ENCODE peak calls at places on chromosomes 5 and 9, in four cellular contexts. One of them, this sample, is unnamed.

GRCh38 chr5:55997742-55998351 is 3.1 kb upstream of the IL6ST start:
- DNase-seq in WERI-Rb-1: no peak
- DNase-seq in A673: no peak
- DNase-seq in dorsolateral prefrontal cortex: no peak
- DNase-seq in this sample: no peak

GRCh38 chr5:179906294-179906794 is 1.4 kb downstream of the TBC1D9B start:
- DNase-seq in dorsolateral prefrontal cortex: no peak
- DNase-seq in A673: no peak
- DNase-seq in WERI-Rb-1: no peak
- DNase-seq in this sample: no peak

GRCh38 chr9:135888766-135889394 is 18.5 kb downstream of the CAMSAP1 start:
- DNase-seq in dorsolateral prefrontal cortex: no peak
- DNase-seq in WERI-Rb-1: no peak
- DNase-seq in A673: no peak
- DNase-seq in this sample: no peak

GRCh38 chr5:33981408-33982171 is 2.9 kb downstream of the SLC45A2 start:
- DNase-seq in dorsolateral prefrontal cortex: no peak
- DNase-seq in A673: no peak
- DNase-seq in WERI-Rb-1: no peak
- DNase-seq in this sample: no peak

GRCh38 chr5:172102913-172103629 is 85.0 kb downstream of the STK10 start:
- DNase-seq in dorsolateral prefrontal cortex: no peak
- DNase-seq in A673: peak
- DNase-seq in WERI-Rb-1: peak
- DNase-seq in this sample: no peak

GRCh38 chr5:78504726-78505431 is 143.7 kb downstream of the LHFPL2 start:
- DNase-seq in dorsolateral prefrontal cortex: peak
- DNase-seq in WERI-Rb-1: no peak
- DNase-seq in A673: peak
- DNase-seq in this sample: peak

GRCh38 chr9:106799146-106799545 is 63.8 kb upstream of the ZNF462 start:
- DNase-seq in WERI-Rb-1: no peak
- DNase-seq in A673: peak
- DNase-seq in dorsolateral prefrontal cortex: no peak
- DNase-seq in this sample: no peak

GRCh38 chr5:9350301-9350797 is 195.5 kb downstream of the SEMA5A start:
- DNase-seq in WERI-Rb-1: no peak
- DNase-seq in dorsolateral prefrontal cortex: no peak
- DNase-seq in A673: no peak
- DNase-seq in this sample: no peak

GRCh38 chr5:33588654-33589372 is 148.0 kb downstream of the TARS1 start:
- DNase-seq in dorsolateral prefrontal cortex: no peak
- DNase-seq in WERI-Rb-1: peak
- DNase-seq in A673: peak
- DNase-seq in this sample: no peak

GRCh38 chr9:107312651-107313050 is 29.6 kb downstream of the RAD23B start:
- DNase-seq in dorsolateral prefrontal cortex: no peak
- DNase-seq in WERI-Rb-1: peak
- DNase-seq in A673: no peak
- DNase-seq in this sample: no peak

GRCh38 chr9:123174887-123175518 is 93.4 kb downstream of the STRBP start:
- DNase-seq in A673: no peak
- DNase-seq in dorsolateral prefrontal cortex: no peak
- DNase-seq in WERI-Rb-1: no peak
- DNase-seq in this sample: no peak

GRCh38 chr9:130537346-130538050 is 41.9 kb upstream of the FUBP3 start:
- DNase-seq in A673: no peak
- DNase-seq in WERI-Rb-1: no peak
- DNase-seq in dorsolateral prefrontal cortex: no peak
- DNase-seq in this sample: no peak

GRCh38 chr5:169753795-169754194 is 116.7 kb downstream of the DOCK2 start:
- DNase-seq in A673: no peak
- DNase-seq in WERI-Rb-1: no peak
- DNase-seq in dorsolateral prefrontal cortex: no peak
- DNase-seq in this sample: no peak

GRCh38 chr9:126806336-126806735 is 1.5 kb downstream of the ZBTB43 start:
- DNase-seq in A673: no peak
- DNase-seq in WERI-Rb-1: no peak
- DNase-seq in dorsolateral prefrontal cortex: no peak
- DNase-seq in this sample: no peak

GRCh38 chr5:171628344-171628743 is 157.3 kb upstream of the SMIM23 start:
- DNase-seq in A673: no peak
- DNase-seq in WERI-Rb-1: no peak
- DNase-seq in dorsolateral prefrontal cortex: no peak
- DNase-seq in this sample: no peak

DNA sequence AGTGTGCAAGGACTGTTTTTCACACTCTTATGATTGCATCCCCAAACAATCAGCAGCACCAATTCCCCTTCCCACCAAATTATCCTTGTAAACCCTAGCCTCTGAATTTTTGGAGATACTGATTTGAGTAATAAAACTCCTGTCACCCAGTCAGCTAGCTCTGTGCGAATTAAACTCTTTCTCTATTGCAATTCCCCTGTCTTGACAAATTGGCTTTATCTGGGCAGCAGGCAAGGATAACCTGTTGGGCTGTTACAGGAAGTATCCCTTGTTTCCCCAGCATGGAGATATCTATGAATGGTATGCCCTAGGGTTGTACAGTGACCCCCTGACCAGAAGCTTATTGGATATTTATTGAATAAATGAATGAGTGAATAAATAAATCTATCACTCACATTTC is 80.8 kb downstream of the PTCD2 start:
- DNase-seq in WERI-Rb-1: no peak
- DNase-seq in dorsolateral prefrontal cortex: no peak
- DNase-seq in A673: no peak
- DNase-seq in this sample: no peak
- H3K27ac ChIP-seq in WERI-Rb-1: no peak
- H3K27ac ChIP-seq in dorsolateral prefrontal cortex: no peak
- H3K27ac ChIP-seq in A673: no peak
- H3K27ac ChIP-seq in this sample: no peak

DNA sequence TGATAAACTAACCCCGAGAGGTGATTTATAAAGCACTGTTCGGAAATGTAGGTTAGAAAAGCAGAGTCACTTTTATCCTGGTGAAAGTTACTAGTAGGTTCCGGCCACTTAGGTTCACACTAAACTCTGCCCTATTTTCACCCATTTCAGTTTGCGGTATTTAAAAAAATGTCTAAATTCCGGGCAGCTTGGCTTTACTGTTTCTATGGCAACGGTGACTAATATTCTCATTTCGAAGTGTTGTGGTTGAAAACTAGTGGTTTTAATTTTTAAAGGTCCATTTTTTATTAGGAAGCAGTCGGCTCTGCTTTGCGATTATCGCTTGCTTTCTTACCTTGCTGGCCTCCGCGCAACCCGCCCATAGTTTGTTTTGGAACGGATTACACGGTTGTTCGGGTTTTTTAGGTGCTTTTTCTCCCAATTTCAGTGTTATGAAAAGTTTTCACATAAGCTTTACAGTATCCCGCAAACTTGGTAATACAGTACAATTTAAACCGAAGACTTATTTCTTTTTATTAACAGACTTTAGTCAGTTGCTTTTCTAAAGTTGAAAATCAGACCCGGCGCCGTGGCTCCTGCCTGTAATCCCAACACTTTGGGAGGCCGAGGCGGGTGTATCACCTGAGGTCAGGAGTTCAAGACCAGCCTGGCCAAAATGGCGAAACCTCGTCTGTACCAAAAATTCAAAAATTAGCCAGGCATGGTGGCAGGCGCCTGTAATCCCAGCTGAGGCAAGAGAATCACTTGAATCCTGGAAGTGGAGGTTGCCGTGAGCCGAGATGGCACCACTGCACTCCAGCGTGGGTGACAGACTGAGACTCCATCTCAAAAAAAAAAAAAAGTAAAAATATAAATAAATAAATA is 1.6 kb downstream of the KDM4C start:
- DNase-seq in WERI-Rb-1: no peak
- DNase-seq in A673: peak
- DNase-seq in dorsolateral prefrontal cortex: no peak
- DNase-seq in this sample: no peak
- H3K27ac ChIP-seq in WERI-Rb-1: peak
- H3K27ac ChIP-seq in A673: no peak
- H3K27ac ChIP-seq in dorsolateral prefrontal cortex: peak
- H3K27ac ChIP-seq in this sample: peak

DNA sequence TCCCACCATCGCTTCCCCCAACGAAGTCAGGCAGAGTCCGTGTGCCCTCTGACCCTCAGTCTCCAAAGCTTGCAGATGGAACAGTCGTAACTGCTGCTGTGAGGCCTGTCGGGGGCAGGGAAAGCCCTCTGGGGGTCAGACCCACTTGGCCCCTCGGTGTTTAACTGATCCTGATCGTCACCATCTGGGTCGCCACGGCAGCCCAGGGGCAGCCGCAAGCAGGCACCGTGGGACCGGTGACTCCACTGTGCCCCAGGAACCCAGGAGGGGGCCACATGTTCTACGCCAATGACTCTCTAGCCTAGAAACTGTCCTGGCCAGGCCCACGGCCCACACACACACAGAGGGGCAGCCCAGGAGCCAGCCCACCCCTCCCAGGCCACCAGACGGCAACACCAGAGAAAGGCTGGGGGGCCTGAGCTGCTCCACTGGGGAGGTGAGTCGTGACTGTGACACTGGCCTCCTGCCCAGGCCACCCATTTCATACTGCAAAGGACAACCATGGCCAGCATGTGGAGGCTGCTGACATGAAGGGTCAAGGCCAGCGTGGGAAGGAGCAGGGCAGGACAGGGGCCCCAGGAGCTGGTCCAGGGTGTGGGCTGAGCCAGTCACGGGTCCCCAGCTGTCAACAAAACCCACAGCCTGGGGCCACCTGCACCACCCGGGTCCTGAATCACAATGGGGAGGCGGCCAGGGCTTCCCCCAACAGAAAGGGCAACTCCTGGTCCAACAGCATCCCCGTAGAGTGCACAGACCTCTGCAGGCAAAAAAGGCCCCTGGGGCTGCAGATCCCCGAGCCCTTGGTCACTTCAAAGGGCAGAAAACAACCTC is 20.8 kb downstream of the VAV2 start:
- DNase-seq in dorsolateral prefrontal cortex: no peak
- DNase-seq in A673: no peak
- DNase-seq in WERI-Rb-1: no peak
- DNase-seq in this sample: no peak
- H3K27ac ChIP-seq in dorsolateral prefrontal cortex: peak
- H3K27ac ChIP-seq in A673: no peak
- H3K27ac ChIP-seq in WERI-Rb-1: peak
- H3K27ac ChIP-seq in this sample: no peak

GRCh38 chr5:39076101-39076756 is 2.0 kb upstream of the RICTOR start:
- DNase-seq in A673: no peak
- DNase-seq in dorsolateral prefrontal cortex: no peak
- DNase-seq in WERI-Rb-1: no peak
- DNase-seq in this sample: no peak
- H3K27ac ChIP-seq in A673: no peak
- H3K27ac ChIP-seq in dorsolateral prefrontal cortex: peak
- H3K27ac ChIP-seq in WERI-Rb-1: no peak
- H3K27ac ChIP-seq in this sample: peak

GRCh38 chr9:109907400-109907799 is 127.4 kb downstream of the PALM2AKAP2 start:
- DNase-seq in dorsolateral prefrontal cortex: no peak
- DNase-seq in WERI-Rb-1: no peak
- DNase-seq in A673: no peak
- DNase-seq in this sample: no peak

GRCh38 chr9:109906766-109907382 is 126.9 kb downstream of the PALM2AKAP2 start:
- DNase-seq in A673: no peak
- DNase-seq in dorsolateral prefrontal cortex: no peak
- DNase-seq in WERI-Rb-1: no peak
- DNase-seq in this sample: no peak

GRCh38 chr9:109905472-109905871 is 125.5 kb downstream of the PALM2AKAP2 start:
- DNase-seq in A673: no peak
- DNase-seq in WERI-Rb-1: no peak
- DNase-seq in dorsolateral prefrontal cortex: no peak
- DNase-seq in this sample: no peak

GRCh38 chr9:109908459-109909390 is 128.7 kb downstream of the PALM2AKAP2 start:
- DNase-seq in WERI-Rb-1: no peak
- DNase-seq in dorsolateral prefrontal cortex: no peak
- DNase-seq in A673: no peak
- DNase-seq in this sample: no peak

DNA sequence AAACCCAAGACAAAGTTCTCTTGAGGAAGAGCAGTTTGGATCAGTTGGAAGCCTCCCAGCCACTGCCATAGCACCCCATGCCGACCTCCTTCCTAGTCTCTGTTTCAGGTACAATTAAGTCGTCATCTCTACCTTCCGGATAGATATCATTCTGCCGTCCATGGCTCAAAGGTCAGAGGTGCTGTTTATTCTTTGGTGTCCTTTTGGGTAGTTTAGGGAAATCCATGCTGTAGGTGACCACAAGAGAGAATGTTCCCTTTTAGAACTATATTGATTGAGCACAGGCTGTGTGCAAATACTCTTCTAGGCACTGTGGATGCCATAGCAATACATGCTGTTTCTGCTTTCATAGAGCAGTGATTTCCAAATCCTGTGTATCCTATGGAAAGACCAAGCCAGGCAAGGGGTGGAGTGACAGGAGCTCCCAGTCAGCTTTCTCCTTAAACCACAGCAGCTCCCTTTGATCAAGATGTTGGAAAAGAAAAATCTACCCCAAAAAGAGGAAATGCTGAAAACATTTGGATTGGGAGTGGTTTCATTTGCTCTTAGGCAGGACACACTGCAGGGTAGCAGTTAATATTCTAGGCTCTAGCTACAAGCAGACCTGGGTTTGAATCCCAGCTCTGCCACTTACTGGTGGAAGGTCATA is 127.9 kb downstream of the PALM2AKAP2 start:
- DNase-seq in dorsolateral prefrontal cortex: no peak
- DNase-seq in WERI-Rb-1: no peak
- DNase-seq in A673: no peak
- DNase-seq in this sample: no peak
- H3K27ac ChIP-seq in dorsolateral prefrontal cortex: peak
- H3K27ac ChIP-seq in WERI-Rb-1: no peak
- H3K27ac ChIP-seq in A673: no peak
- H3K27ac ChIP-seq in this sample: peak

GRCh38 chr5:159262859-159263568 is at the start of gene UBLCP1:
- DNase-seq in WERI-Rb-1: peak
- DNase-seq in A673: peak
- DNase-seq in dorsolateral prefrontal cortex: peak
- DNase-seq in this sample: peak
- H3K27ac ChIP-seq in WERI-Rb-1: peak
- H3K27ac ChIP-seq in A673: peak
- H3K27ac ChIP-seq in dorsolateral prefrontal cortex: peak
- H3K27ac ChIP-seq in this sample: peak

DNA sequence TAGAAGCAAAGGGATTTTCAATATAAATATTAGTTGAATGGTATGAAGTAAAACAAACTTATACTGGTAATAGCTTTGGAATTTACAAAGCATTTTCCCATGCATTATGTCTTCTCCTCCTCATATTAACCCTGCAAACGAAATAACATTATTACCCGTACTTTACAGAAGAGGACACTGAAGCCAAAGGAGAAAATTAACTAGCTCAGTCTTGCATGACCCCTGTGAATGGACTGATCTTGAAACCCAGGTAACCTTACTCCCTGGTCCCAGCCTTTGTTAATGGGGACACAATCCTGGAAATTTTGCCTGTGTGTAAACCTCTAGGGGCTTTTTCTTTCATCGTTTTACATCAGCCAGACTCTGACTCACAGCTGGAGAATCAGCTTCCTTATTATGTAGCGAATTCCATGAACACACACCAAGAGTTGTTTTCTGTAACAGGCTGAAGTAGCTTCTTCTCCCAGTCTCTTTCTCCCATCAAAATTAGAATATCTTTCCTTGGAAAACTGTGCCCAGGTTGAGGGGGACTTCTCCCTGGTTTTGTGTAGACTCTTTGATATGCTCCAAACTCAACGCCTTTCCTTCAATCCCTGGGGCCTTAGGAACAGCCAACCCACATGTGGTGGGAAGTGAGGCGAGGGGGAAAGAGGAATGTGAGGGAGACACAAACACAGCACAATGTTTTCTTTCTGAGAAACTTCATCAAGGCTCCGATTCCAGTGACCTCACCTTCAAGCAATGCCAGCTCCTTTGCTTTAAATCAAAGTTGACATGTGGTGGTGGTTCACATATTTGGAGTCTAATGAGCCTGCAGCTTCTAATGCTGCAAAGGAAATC is 480.9 kb upstream of the PAPPA start:
- DNase-seq in dorsolateral prefrontal cortex: no peak
- DNase-seq in A673: peak
- DNase-seq in WERI-Rb-1: no peak
- DNase-seq in this sample: no peak
- H3K27ac ChIP-seq in dorsolateral prefrontal cortex: no peak
- H3K27ac ChIP-seq in A673: peak
- H3K27ac ChIP-seq in WERI-Rb-1: no peak
- H3K27ac ChIP-seq in this sample: no peak

This sample was measured in substantia nigra.